ENCODE peak calls at places on chromosomes 16 and 17, in five cellular contexts. One of them, this sample, is unnamed. For H3K4me1, the result is how much of the 10 kb centered on the place peaks cover.

GRCh38 chr17:8060274-8060673 is 21.4 kb downstream of the ALOX15B start:
- DNase-seq in CD8-positive, alpha-beta memory T cell: peak
- DNase-seq in cardiac muscle cell: peak
- DNase-seq in PC-3: peak
- DNase-seq in GM23338: peak
- DNase-seq in this sample: peak

GRCh38 chr16:86986809-86987487 is 330.2 kb downstream of the C16orf95 start:
- DNase-seq in CD8-positive, alpha-beta memory T cell: no peak
- DNase-seq in cardiac muscle cell: no peak
- DNase-seq in PC-3: no peak
- DNase-seq in GM23338: no peak
- DNase-seq in this sample: no peak

GRCh38 chr17:57889892-57890856 is 40.3 kb upstream of the MRPS23 start:
- DNase-seq in CD8-positive, alpha-beta memory T cell: no peak
- DNase-seq in cardiac muscle cell: no peak
- DNase-seq in PC-3: peak
- DNase-seq in GM23338: no peak
- DNase-seq in this sample: no peak

GRCh38 chr17:29090746-29091395 is 47.9 kb downstream of the PIPOX start:
- DNase-seq in CD8-positive, alpha-beta memory T cell: no peak
- DNase-seq in cardiac muscle cell: no peak
- DNase-seq in PC-3: no peak
- DNase-seq in GM23338: no peak
- DNase-seq in this sample: no peak

GRCh38 chr17:77071925-77072490 is 68.8 kb upstream of the SEC14L1 start:
- DNase-seq in CD8-positive, alpha-beta memory T cell: no peak
- DNase-seq in cardiac muscle cell: no peak
- DNase-seq in PC-3: no peak
- DNase-seq in GM23338: no peak
- DNase-seq in this sample: no peak

GRCh38 chr16:27474041-27474440 is 72.1 kb downstream of the IL21R start:
- DNase-seq in CD8-positive, alpha-beta memory T cell: no peak
- DNase-seq in cardiac muscle cell: no peak
- DNase-seq in PC-3: no peak
- DNase-seq in GM23338: no peak
- DNase-seq in this sample: no peak

GRCh38 chr17:30573603-30574175 is 96.5 kb downstream of the GOSR1 start:
- DNase-seq in CD8-positive, alpha-beta memory T cell: no peak
- DNase-seq in cardiac muscle cell: no peak
- DNase-seq in PC-3: no peak
- DNase-seq in GM23338: no peak
- DNase-seq in this sample: no peak

GRCh38 chr16:59748531-59748930 is 1014.4 kb upstream of the GOT2 start:
- DNase-seq in CD8-positive, alpha-beta memory T cell: no peak
- DNase-seq in cardiac muscle cell: no peak
- DNase-seq in PC-3: no peak
- DNase-seq in GM23338: peak
- DNase-seq in this sample: peak

GRCh38 chr17:66627985-66628384 is 206.9 kb upstream of the CACNG5 start:
- DNase-seq in CD8-positive, alpha-beta memory T cell: no peak
- DNase-seq in cardiac muscle cell: peak
- DNase-seq in PC-3: no peak
- DNase-seq in GM23338: no peak
- DNase-seq in this sample: no peak

GRCh38 chr17:44911133-44912001 is 3.9 kb downstream of the GFAP start:
- DNase-seq in CD8-positive, alpha-beta memory T cell: peak
- DNase-seq in cardiac muscle cell: peak
- DNase-seq in PC-3: peak
- DNase-seq in GM23338: peak
- DNase-seq in this sample: peak

GRCh38 chr16:89815639-89816348 is 653 bp downstream of the FANCA start:
- DNase-seq in CD8-positive, alpha-beta memory T cell: no peak
- DNase-seq in cardiac muscle cell: peak
- DNase-seq in PC-3: peak
- DNase-seq in GM23338: peak
- DNase-seq in this sample: no peak

GRCh38 chr16:85570213-85570734 is 42.8 kb upstream of the GSE1 start:
- DNase-seq in CD8-positive, alpha-beta memory T cell: peak
- DNase-seq in cardiac muscle cell: no peak
- DNase-seq in PC-3: peak
- DNase-seq in GM23338: no peak
- DNase-seq in this sample: no peak

GRCh38 chr17:4230142-4230541 is 33.6 kb downstream of the ANKFY1 start:
- DNase-seq in CD8-positive, alpha-beta memory T cell: no peak
- DNase-seq in cardiac muscle cell: peak
- DNase-seq in PC-3: peak
- DNase-seq in GM23338: peak
- DNase-seq in this sample: no peak

GRCh38 chr17:40953876-40954275 is 12.9 kb downstream of the KRT39 start:
- DNase-seq in CD8-positive, alpha-beta memory T cell: no peak
- DNase-seq in cardiac muscle cell: no peak
- DNase-seq in PC-3: peak
- DNase-seq in GM23338: no peak
- DNase-seq in this sample: no peak

GRCh38 chr17:75876938-75877751 is 1.2 kb downstream of the TRIM47 start:
- DNase-seq in CD8-positive, alpha-beta memory T cell: no peak
- DNase-seq in cardiac muscle cell: no peak
- DNase-seq in PC-3: peak
- DNase-seq in GM23338: peak
- DNase-seq in this sample: no peak
- H3K4me1 ChIP-seq in CD8-positive, alpha-beta memory T cell: under half
- H3K4me1 ChIP-seq in cardiac muscle cell: under half
- H3K4me1 ChIP-seq in PC-3: under half
- H3K4me1 ChIP-seq in GM23338: under half
- H3K4me1 ChIP-seq in this sample: under half

GRCh38 chr16:19879241-19879792 is 5.3 kb downstream of the GPRC5B start:
- DNase-seq in CD8-positive, alpha-beta memory T cell: no peak
- DNase-seq in cardiac muscle cell: peak
- DNase-seq in PC-3: no peak
- DNase-seq in GM23338: peak
- DNase-seq in this sample: no peak
- H3K4me1 ChIP-seq in CD8-positive, alpha-beta memory T cell: under half
- H3K4me1 ChIP-seq in cardiac muscle cell: under half
- H3K4me1 ChIP-seq in PC-3: under half
- H3K4me1 ChIP-seq in GM23338: half or more
- H3K4me1 ChIP-seq in this sample: under half

GRCh38 chr16:57623251-57624043 is 5.0 kb upstream of the ADGRG1 start:
- DNase-seq in CD8-positive, alpha-beta memory T cell: no peak
- DNase-seq in cardiac muscle cell: no peak
- DNase-seq in PC-3: peak
- DNase-seq in GM23338: peak
- DNase-seq in this sample: no peak

GRCh38 chr16:57620316-57621231 is 7.9 kb upstream of the ADGRG1 start:
- DNase-seq in CD8-positive, alpha-beta memory T cell: no peak
- DNase-seq in cardiac muscle cell: no peak
- DNase-seq in PC-3: peak
- DNase-seq in GM23338: peak
- DNase-seq in this sample: no peak

GRCh38 chr16:57622361-57623250 is 5.8 kb upstream of the ADGRG1 start:
- DNase-seq in CD8-positive, alpha-beta memory T cell: no peak
- DNase-seq in cardiac muscle cell: no peak
- DNase-seq in PC-3: no peak
- DNase-seq in GM23338: no peak
- DNase-seq in this sample: no peak

GRCh38 chr16:57619606-57620315 is 8.7 kb upstream of the ADGRG1 start:
- DNase-seq in CD8-positive, alpha-beta memory T cell: no peak
- DNase-seq in cardiac muscle cell: no peak
- DNase-seq in PC-3: peak
- DNase-seq in GM23338: peak
- DNase-seq in this sample: no peak

GRCh38 chr16:57621521-57622268 is 6.7 kb upstream of the ADGRG1 start:
- DNase-seq in CD8-positive, alpha-beta memory T cell: no peak
- DNase-seq in cardiac muscle cell: no peak
- DNase-seq in PC-3: peak
- DNase-seq in GM23338: no peak
- DNase-seq in this sample: no peak
- H3K4me1 ChIP-seq in CD8-positive, alpha-beta memory T cell: under half
- H3K4me1 ChIP-seq in cardiac muscle cell: under half
- H3K4me1 ChIP-seq in PC-3: half or more
- H3K4me1 ChIP-seq in GM23338: under half
- H3K4me1 ChIP-seq in this sample: under half

GRCh38 chr17:31693433-31694210 is 165.4 kb downstream of the COPRS start:
- DNase-seq in CD8-positive, alpha-beta memory T cell: no peak
- DNase-seq in cardiac muscle cell: no peak
- DNase-seq in PC-3: no peak
- DNase-seq in GM23338: no peak
- DNase-seq in this sample: no peak
- H3K4me1 ChIP-seq in CD8-positive, alpha-beta memory T cell: under half
- H3K4me1 ChIP-seq in cardiac muscle cell: under half
- H3K4me1 ChIP-seq in PC-3: under half
- H3K4me1 ChIP-seq in GM23338: under half
- H3K4me1 ChIP-seq in this sample: under half

This sample was measured in iPS DF 6.9.